ENCODE peak calls at places on chromosomes 2 and 18, in seven cellular contexts. One of them, this sample, is unnamed.
A peak's percentile ranks its signal among the peaks of the same experiment; 100 is the strongest.

GRCh38 chr2:58432491-58433166 is 191.5 kb upstream of the FANCL start:
- DNase-seq in BE2C: no peak
- DNase-seq in Panc1: no peak
- DNase-seq in SJSA1: no peak
- DNase-seq in CD8-positive, alpha-beta T cell: no peak
- DNase-seq in ovary: no peak
- DNase-seq in ascending aorta: no peak
- DNase-seq in this sample: no peak

GRCh38 chr18:12750076-12750707 is 47.4 kb downstream of the PSMG2 start:
- DNase-seq in BE2C: no peak
- DNase-seq in Panc1: no peak
- DNase-seq in SJSA1: no peak
- DNase-seq in CD8-positive, alpha-beta T cell: no peak
- DNase-seq in ovary: no peak
- DNase-seq in ascending aorta: no peak
- DNase-seq in this sample: no peak

GRCh38 chr2:31222086-31222485 is 4.8 kb upstream of the CAPN14 start:
- DNase-seq in BE2C: no peak
- DNase-seq in Panc1: no peak
- DNase-seq in SJSA1: no peak
- DNase-seq in CD8-positive, alpha-beta T cell: no peak
- DNase-seq in ovary: no peak
- DNase-seq in ascending aorta: no peak
- DNase-seq in this sample: no peak

GRCh38 chr18:56148373-56148772 is 490.0 kb downstream of the TXNL1 start:
- DNase-seq in BE2C: no peak
- DNase-seq in Panc1: no peak
- DNase-seq in SJSA1: peak; percentile 95
- DNase-seq in CD8-positive, alpha-beta T cell: no peak
- DNase-seq in ovary: no peak
- DNase-seq in ascending aorta: no peak
- DNase-seq in this sample: no peak

GRCh38 chr2:238668426-238668825 is 179.5 kb upstream of the TWIST2 start:
- DNase-seq in BE2C: no peak
- DNase-seq in Panc1: no peak
- DNase-seq in SJSA1: no peak
- DNase-seq in CD8-positive, alpha-beta T cell: no peak
- DNase-seq in ovary: no peak
- DNase-seq in ascending aorta: no peak
- DNase-seq in this sample: no peak

GRCh38 chr18:31301201-31301655 is 16.7 kb upstream of the DSG1 start:
- DNase-seq in BE2C: no peak
- DNase-seq in Panc1: no peak
- DNase-seq in SJSA1: no peak
- DNase-seq in CD8-positive, alpha-beta T cell: no peak
- DNase-seq in ovary: no peak
- DNase-seq in ascending aorta: no peak
- DNase-seq in this sample: no peak

GRCh38 chr2:201761101-201761500 is 19.6 kb downstream of the ALS2 start:
- DNase-seq in BE2C: no peak
- DNase-seq in Panc1: no peak
- DNase-seq in SJSA1: no peak
- DNase-seq in CD8-positive, alpha-beta T cell: no peak
- DNase-seq in ovary: no peak
- DNase-seq in ascending aorta: no peak
- DNase-seq in this sample: no peak

GRCh38 chr2:147844691-147845607 is at the start of gene ACVR2A:
- DNase-seq in BE2C: peak; percentile 16
- DNase-seq in Panc1: no peak
- DNase-seq in SJSA1: peak; percentile 57
- DNase-seq in CD8-positive, alpha-beta T cell: peak; percentile 29
- DNase-seq in ovary: peak; percentile 28
- DNase-seq in ascending aorta: no peak
- DNase-seq in this sample: peak; percentile 35

GRCh38 chr18:64330161-64330560 is 181.3 kb upstream of the LINC00305 start:
- DNase-seq in BE2C: no peak
- DNase-seq in Panc1: no peak
- DNase-seq in SJSA1: no peak
- DNase-seq in CD8-positive, alpha-beta T cell: no peak
- DNase-seq in ovary: no peak
- DNase-seq in ascending aorta: no peak
- DNase-seq in this sample: no peak

GRCh38 chr18:48662021-48662661 is 123.3 kb downstream of the CTIF start:
- DNase-seq in BE2C: no peak
- DNase-seq in Panc1: no peak
- DNase-seq in SJSA1: peak; percentile 50
- DNase-seq in CD8-positive, alpha-beta T cell: no peak
- DNase-seq in ovary: no peak
- DNase-seq in ascending aorta: no peak
- DNase-seq in this sample: no peak

GRCh38 chr2:210584834-210585233 is 28.4 kb downstream of the CPS1 start:
- DNase-seq in BE2C: no peak
- DNase-seq in Panc1: no peak
- DNase-seq in SJSA1: peak; percentile 41
- DNase-seq in CD8-positive, alpha-beta T cell: no peak
- DNase-seq in ovary: no peak
- DNase-seq in ascending aorta: no peak
- DNase-seq in this sample: no peak

GRCh38 chr2:157837851-157838441 is 38.2 kb downstream of the ACVR1 start:
- DNase-seq in BE2C: peak; percentile 67
- DNase-seq in Panc1: no peak
- DNase-seq in SJSA1: peak; percentile 60
- DNase-seq in CD8-positive, alpha-beta T cell: no peak
- DNase-seq in ovary: no peak
- DNase-seq in ascending aorta: no peak
- DNase-seq in this sample: no peak

GRCh38 chr2:162676515-162676914 is 162.1 kb downstream of the KCNH7 start:
- DNase-seq in BE2C: no peak
- DNase-seq in Panc1: no peak
- DNase-seq in SJSA1: no peak
- DNase-seq in CD8-positive, alpha-beta T cell: no peak
- DNase-seq in ovary: no peak
- DNase-seq in ascending aorta: no peak
- DNase-seq in this sample: no peak

GRCh38 chr2:232441147-232441651 is 14.8 kb upstream of the ALPI start:
- DNase-seq in BE2C: no peak
- DNase-seq in Panc1: no peak
- DNase-seq in SJSA1: no peak
- DNase-seq in CD8-positive, alpha-beta T cell: no peak
- DNase-seq in ovary: no peak
- DNase-seq in ascending aorta: no peak
- DNase-seq in this sample: no peak

GRCh38 chr2:239725551-239725890 is 299.6 kb downstream of the NDUFA10 start:
- DNase-seq in BE2C: peak; percentile 4
- DNase-seq in Panc1: no peak
- DNase-seq in SJSA1: no peak
- DNase-seq in CD8-positive, alpha-beta T cell: no peak
- DNase-seq in ovary: no peak
- DNase-seq in ascending aorta: no peak
- DNase-seq in this sample: no peak

GRCh38 chr18:67043276-67043675 is 439.4 kb upstream of the CDH19 start:
- DNase-seq in BE2C: peak; percentile 7
- DNase-seq in Panc1: no peak
- DNase-seq in SJSA1: no peak
- DNase-seq in CD8-positive, alpha-beta T cell: no peak
- DNase-seq in ovary: no peak
- DNase-seq in ascending aorta: no peak
- DNase-seq in this sample: no peak

GRCh38 chr2:241668839-241669238 is 17.8 kb downstream of the DTYMK start:
- DNase-seq in BE2C: no peak
- DNase-seq in Panc1: no peak
- DNase-seq in SJSA1: no peak
- DNase-seq in CD8-positive, alpha-beta T cell: no peak
- DNase-seq in ovary: no peak
- DNase-seq in ascending aorta: no peak
- DNase-seq in this sample: no peak

GRCh38 chr2:229586012-229586411 is 128.3 kb downstream of the DNER start:
- DNase-seq in BE2C: no peak
- DNase-seq in Panc1: peak; percentile 13
- DNase-seq in SJSA1: no peak
- DNase-seq in CD8-positive, alpha-beta T cell: no peak
- DNase-seq in ovary: no peak
- DNase-seq in ascending aorta: no peak
- DNase-seq in this sample: no peak

GRCh38 chr2:180554330-180554729 is 426.1 kb upstream of the UBE2E3 start:
- DNase-seq in BE2C: no peak
- DNase-seq in Panc1: no peak
- DNase-seq in SJSA1: no peak
- DNase-seq in CD8-positive, alpha-beta T cell: no peak
- DNase-seq in ovary: no peak
- DNase-seq in ascending aorta: no peak
- DNase-seq in this sample: no peak

GRCh38 chr2:88857274-88857741 is 165.8 kb downstream of the RPIA start:
- DNase-seq in BE2C: no peak
- DNase-seq in Panc1: no peak
- DNase-seq in SJSA1: no peak
- DNase-seq in CD8-positive, alpha-beta T cell: no peak
- DNase-seq in ovary: no peak
- DNase-seq in ascending aorta: no peak
- DNase-seq in this sample: no peak

GRCh38 chr18:35508746-35509338 is 11.1 kb upstream of the INO80C start:
- DNase-seq in BE2C: no peak
- DNase-seq in Panc1: no peak
- DNase-seq in SJSA1: no peak
- DNase-seq in CD8-positive, alpha-beta T cell: no peak
- DNase-seq in ovary: no peak
- DNase-seq in ascending aorta: no peak
- DNase-seq in this sample: no peak

GRCh38 chr2:142874293-142874814 is 3.1 kb upstream of the KYNU start:
- DNase-seq in BE2C: no peak
- DNase-seq in Panc1: peak; percentile 67
- DNase-seq in SJSA1: peak; percentile 62
- DNase-seq in CD8-positive, alpha-beta T cell: no peak
- DNase-seq in ovary: no peak
- DNase-seq in ascending aorta: no peak
- DNase-seq in this sample: peak; percentile 59

GRCh38 chr2:15158117-15158516 is 403.0 kb downstream of the NBAS start:
- DNase-seq in BE2C: peak; percentile 28
- DNase-seq in Panc1: no peak
- DNase-seq in SJSA1: no peak
- DNase-seq in CD8-positive, alpha-beta T cell: no peak
- DNase-seq in ovary: no peak
- DNase-seq in ascending aorta: no peak
- DNase-seq in this sample: no peak

GRCh38 chr2:188193230-188193629 is 98.4 kb upstream of the GULP1 start:
- DNase-seq in BE2C: no peak
- DNase-seq in Panc1: no peak
- DNase-seq in SJSA1: no peak
- DNase-seq in CD8-positive, alpha-beta T cell: no peak
- DNase-seq in ovary: no peak
- DNase-seq in ascending aorta: no peak
- DNase-seq in this sample: no peak

GRCh38 chr18:27966872-27967271 is 210.1 kb downstream of the CDH2 start:
- DNase-seq in BE2C: no peak
- DNase-seq in Panc1: no peak
- DNase-seq in SJSA1: no peak
- DNase-seq in CD8-positive, alpha-beta T cell: no peak
- DNase-seq in ovary: no peak
- DNase-seq in ascending aorta: no peak
- DNase-seq in this sample: no peak

GRCh38 chr18:27967938-27968803 is 208.8 kb downstream of the CDH2 start:
- DNase-seq in BE2C: no peak
- DNase-seq in Panc1: no peak
- DNase-seq in SJSA1: no peak
- DNase-seq in CD8-positive, alpha-beta T cell: no peak
- DNase-seq in ovary: no peak
- DNase-seq in ascending aorta: no peak
- DNase-seq in this sample: no peak

GRCh38 chr18:27964811-27965210 is 212.1 kb downstream of the CDH2 start:
- DNase-seq in BE2C: no peak
- DNase-seq in Panc1: no peak
- DNase-seq in SJSA1: peak; percentile 39
- DNase-seq in CD8-positive, alpha-beta T cell: no peak
- DNase-seq in ovary: no peak
- DNase-seq in ascending aorta: no peak
- DNase-seq in this sample: no peak

GRCh38 chr18:27970321-27970720 is 206.6 kb downstream of the CDH2 start:
- DNase-seq in BE2C: no peak
- DNase-seq in Panc1: no peak
- DNase-seq in SJSA1: no peak
- DNase-seq in CD8-positive, alpha-beta T cell: no peak
- DNase-seq in ovary: no peak
- DNase-seq in ascending aorta: no peak
- DNase-seq in this sample: no peak

GRCh38 chr18:27969206-27969605 is 207.7 kb downstream of the CDH2 start:
- DNase-seq in BE2C: no peak
- DNase-seq in Panc1: no peak
- DNase-seq in SJSA1: no peak
- DNase-seq in CD8-positive, alpha-beta T cell: no peak
- DNase-seq in ovary: no peak
- DNase-seq in ascending aorta: no peak
- DNase-seq in this sample: no peak
- H3K36me3 ChIP-seq in BE2C: peaks cover 5% of the 10 kb centered on the region
- H3K36me3 ChIP-seq in Panc1: no peaks in the 10 kb centered on the region
- H3K36me3 ChIP-seq in SJSA1: peaks cover 11% of the 10 kb centered on the region
- H3K36me3 ChIP-seq in CD8-positive, alpha-beta T cell: no peaks in the 10 kb centered on the region
- H3K36me3 ChIP-seq in ovary: no peaks in the 10 kb centered on the region
- H3K36me3 ChIP-seq in ascending aorta: no peaks in the 10 kb centered on the region
- H3K36me3 ChIP-seq in this sample: no peaks in the 10 kb centered on the region

GRCh38 chr2:46373238-46373637 is 76.0 kb downstream of the EPAS1 start:
- DNase-seq in BE2C: no peak
- DNase-seq in Panc1: no peak
- DNase-seq in SJSA1: no peak
- DNase-seq in CD8-positive, alpha-beta T cell: no peak
- DNase-seq in ovary: no peak
- DNase-seq in ascending aorta: no peak
- DNase-seq in this sample: no peak
- H3K36me3 ChIP-seq in BE2C: no peaks in the 10 kb centered on the region
- H3K36me3 ChIP-seq in Panc1: no peaks in the 10 kb centered on the region
- H3K36me3 ChIP-seq in SJSA1: peaks cover 24% of the 10 kb centered on the region
- H3K36me3 ChIP-seq in CD8-positive, alpha-beta T cell: no peaks in the 10 kb centered on the region
- H3K36me3 ChIP-seq in ovary: no peaks in the 10 kb centered on the region
- H3K36me3 ChIP-seq in ascending aorta: peaks cover 64% of the 10 kb centered on the region
- H3K36me3 ChIP-seq in this sample: no peaks in the 10 kb centered on the region

DNA sequence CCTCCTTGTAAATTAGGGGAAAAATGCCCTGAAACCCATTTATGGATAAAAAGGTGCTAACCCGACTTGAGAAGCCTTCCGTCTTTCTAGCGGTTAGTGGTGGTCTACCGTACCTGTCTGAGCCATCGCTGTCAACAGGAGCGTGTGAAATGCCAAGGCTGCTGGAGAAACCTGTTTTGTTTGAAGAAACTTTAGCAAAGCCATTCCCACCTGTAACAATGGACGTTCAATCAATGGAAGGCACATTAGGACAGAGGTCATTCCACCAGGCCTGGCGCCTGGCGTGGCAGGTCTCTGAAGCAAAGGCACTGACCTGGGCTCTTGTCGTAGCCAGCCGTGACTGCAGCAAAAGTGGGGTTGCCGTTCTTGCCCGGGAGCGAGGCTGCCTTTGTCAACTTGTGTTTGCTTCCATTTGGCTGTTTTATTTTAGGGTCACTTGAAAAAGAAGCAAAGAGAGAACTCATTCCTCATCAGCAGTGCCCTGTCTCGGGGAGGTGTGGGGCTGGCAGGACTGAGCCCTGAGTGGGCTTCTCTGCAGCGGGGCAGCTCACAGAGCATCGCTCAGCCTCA is 47.2 kb downstream of the ZAP70 start:
- DNase-seq in BE2C: no peak
- DNase-seq in Panc1: no peak
- DNase-seq in SJSA1: no peak
- DNase-seq in CD8-positive, alpha-beta T cell: no peak
- DNase-seq in ovary: no peak
- DNase-seq in ascending aorta: no peak
- DNase-seq in this sample: no peak
- H3K36me3 ChIP-seq in BE2C: no peaks in the 10 kb centered on the region
- H3K36me3 ChIP-seq in Panc1: peaks cover 5% of the 10 kb centered on the region
- H3K36me3 ChIP-seq in SJSA1: peaks cover 65% of the 10 kb centered on the region
- H3K36me3 ChIP-seq in CD8-positive, alpha-beta T cell: peaks cover 20% of the 10 kb centered on the region
- H3K36me3 ChIP-seq in ovary: no peaks in the 10 kb centered on the region
- H3K36me3 ChIP-seq in ascending aorta: peaks cover 60% of the 10 kb centered on the region
- H3K36me3 ChIP-seq in this sample: peaks cover 5% of the 10 kb centered on the region

GRCh38 chr2:233449921-233450853 is 95.9 kb downstream of the DGKD start:
- DNase-seq in BE2C: no peak
- DNase-seq in Panc1: no peak
- DNase-seq in SJSA1: no peak
- DNase-seq in CD8-positive, alpha-beta T cell: no peak
- DNase-seq in ovary: no peak
- DNase-seq in ascending aorta: peak; percentile 5
- DNase-seq in this sample: peak; percentile 43
- H3K36me3 ChIP-seq in BE2C: peaks cover 37% of the 10 kb centered on the region
- H3K36me3 ChIP-seq in Panc1: peaks cover 17% of the 10 kb centered on the region
- H3K36me3 ChIP-seq in SJSA1: peaks cover 81% of the 10 kb centered on the region
- H3K36me3 ChIP-seq in CD8-positive, alpha-beta T cell: peaks cover 91% of the 10 kb centered on the region
- H3K36me3 ChIP-seq in ovary: no peaks in the 10 kb centered on the region
- H3K36me3 ChIP-seq in ascending aorta: peaks cover 89% of the 10 kb centered on the region
- H3K36me3 ChIP-seq in this sample: peaks cover 6% of the 10 kb centered on the region